ENCODE peak calls at places on chromosome 1, in nine cellular contexts. M, W, U, P, F, N, E, C and S are unnamed samples.

GRCh38 chr1:216898801-216899200 is 175.6 kb upstream of the ESRRG start:
- DNase-seq in M (no peak), W (no peak), U (no peak), P (no peak), F (no peak), N (no peak), E (no peak), C (no peak), S (no peak)

GRCh38 chr1:219296916-219297315 is 123.2 kb downstream of the LYPLAL1 start:
- DNase-seq in M (no peak), W (no peak), U (no peak), P (no peak), F (no peak), N (no peak), E (no peak), C (no peak), S (no peak)

GRCh38 chr1:191888996-191889622 is 269.2 kb upstream of the RGS18 start:
- DNase-seq in M (no peak), W (peak; percentile 76), U (no peak), P (no peak), F (no peak), N (no peak), E (no peak), C (no peak), S (peak; percentile 68)

GRCh38 chr1:112971006-112971405 is 15.0 kb upstream of the SLC16A1 start:
- DNase-seq in M (no peak), W (no peak), U (no peak), P (no peak), F (no peak), N (no peak), E (no peak), C (no peak), S (no peak)

GRCh38 chr1:3768811-3769390 is 3.6 kb upstream of the SMIM1 start:
- DNase-seq in M (no peak), W (no peak), U (no peak), P (no peak), F (no peak), N (no peak), E (no peak), C (no peak), S (no peak)

GRCh38 chr1:228809621-228810313 is 74.5 kb downstream of the RHOU start:
- DNase-seq in M (no peak), W (no peak), U (no peak), P (no peak), F (no peak), N (no peak), E (no peak), C (no peak), S (no peak)

GRCh38 chr1:212447478-212447877 is 14.8 kb downstream of the NENF start:
- DNase-seq in M (no peak), W (no peak), U (no peak), P (no peak), F (no peak), N (no peak), E (no peak), C (no peak), S (no peak)

GRCh38 chr1:185463433-185463832 is 146.4 kb upstream of the IVNS1ABP start:
- DNase-seq in M (no peak), W (no peak), U (no peak), P (no peak), F (no peak), N (no peak), E (no peak), C (no peak), S (peak; percentile 40)

GRCh38 chr1:94024109-94024792 is 96.7 kb downstream of the ABCA4 start:
- DNase-seq in M (no peak), W (peak; percentile 94), U (no peak), P (no peak), F (no peak), N (no peak), E (no peak), C (no peak), S (no peak)

GRCh38 chr1:116125761-116126160 is 14.6 kb downstream of the MAB21L3 start:
- DNase-seq in M (no peak), W (no peak), U (no peak), P (no peak), F (no peak), N (no peak), E (no peak), C (no peak), S (no peak)

GRCh38 chr1:237890416-237890815 is 306 bp downstream of the ZP4 start:
- DNase-seq in M (no peak), W (no peak), U (no peak), P (no peak), F (no peak), N (no peak), E (no peak), C (no peak), S (no peak)

GRCh38 chr1:34885405-34886247 is 26.1 kb upstream of the SMIM12 start:
- DNase-seq in M (peak; percentile 52), W (peak; percentile 51), U (no peak), P (peak; percentile 40), F (no peak), N (no peak), E (no peak), C (peak; percentile 38), S (no peak)

GRCh38 chr1:57158660-57159059 is 192.8 kb upstream of the C8B start:
- DNase-seq in M (no peak), W (no peak), U (no peak), P (no peak), F (no peak), N (no peak), E (no peak), C (no peak), S (no peak)

GRCh38 chr1:155127672-155128468 is at the start of gene EFNA1:
- DNase-seq in M (peak; percentile 11), W (peak; percentile 47), U (no peak), P (peak; percentile 29), F (no peak), N (no peak), E (peak; percentile 67), C (no peak), S (peak; percentile 82)

GRCh38 chr1:223811634-223812101 is 34.1 kb downstream of the TP53BP2 start:
- DNase-seq in M (peak; percentile 39), W (peak; percentile 78), U (no peak), P (no peak), F (no peak), N (no peak), E (no peak), C (peak; percentile 19), S (peak; percentile 47)

GRCh38 chr1:33364578-33364945 is 43.7 kb upstream of the A3GALT2 start:
- DNase-seq in M (no peak), W (no peak), U (no peak), P (no peak), F (no peak), N (no peak), E (no peak), C (no peak), S (peak; percentile 94)

GRCh38 chr1:31318146-31318545 is 21.3 kb downstream of the ZCCHC17 start:
- DNase-seq in M (no peak), W (no peak), U (no peak), P (no peak), F (no peak), N (no peak), E (no peak), C (no peak), S (no peak)

GRCh38 chr1:17834561-17835100 is 79.5 kb downstream of the ACTL8 start:
- DNase-seq in M (no peak), W (no peak), U (no peak), P (no peak), F (no peak), N (no peak), E (no peak), C (no peak), S (no peak)

GRCh38 chr1:57889686-57890360 is 466.0 kb upstream of the DAB1 start:
- DNase-seq in M (no peak), W (no peak), U (no peak), P (no peak), F (peak; percentile 18), N (no peak), E (no peak), C (no peak), S (no peak)

GRCh38 chr1:180248731-180249681 is 18.9 kb downstream of the LHX4 start:
- DNase-seq in M (peak; percentile 21), W (peak; percentile 29), U (no peak), P (no peak), F (no peak), N (no peak), E (no peak), C (no peak), S (peak; percentile 82)

GRCh38 chr1:162987866-162988265 is 81.3 kb upstream of the RGS4 start:
- DNase-seq in M (no peak), W (no peak), U (no peak), P (no peak), F (no peak), N (no peak), E (no peak), C (peak; percentile 76), S (peak; percentile 45)

GRCh38 chr1:9651565-9652378 is at the start of gene PIK3CD:
- DNase-seq in M (peak; percentile 53), W (no peak), U (no peak), P (no peak), F (no peak), N (peak; percentile 4), E (peak; percentile 67), C (peak; percentile 34), S (peak; percentile 28)

GRCh38 chr1:24351918-24352637 is 32.9 kb downstream of the GRHL3 start:
- DNase-seq in M (peak; percentile 74), W (peak; percentile 21), U (no peak), P (peak; percentile 10), F (peak; percentile 34), N (no peak), E (peak; percentile 63), C (no peak), S (no peak)

GRCh38 chr1:30321996-30322858 is 401.2 kb downstream of the MATN1 start:
- DNase-seq in M (no peak), W (no peak), U (no peak), P (no peak), F (no peak), N (no peak), E (no peak), C (no peak), S (no peak)

GRCh38 chr1:177948336-177948972 is 21.4 kb downstream of the SEC16B start:
- DNase-seq in M (peak; percentile 57), W (peak; percentile 40), U (no peak), P (no peak), F (no peak), N (no peak), E (peak; percentile 64), C (peak; percentile 69), S (peak; percentile 69)

GRCh38 chr1:177256153-177256814 is 85.5 kb downstream of the BRINP2 start:
- DNase-seq in M (no peak), W (peak; percentile 45), U (peak; percentile 42), P (no peak), F (peak; percentile 97), N (no peak), E (peak; percentile 44), C (peak; percentile 76), S (peak; percentile 34)

GRCh38 chr1:232574867-232575523 is 54.9 kb downstream of the SIPA1L2 start:
- DNase-seq in M (no peak), W (no peak), U (peak; percentile 30), P (no peak), F (no peak), N (no peak), E (no peak), C (no peak), S (peak; percentile 58)

GRCh38 chr1:6330410-6330827 is 63.1 kb downstream of the ACOT7 start:
- DNase-seq in M (no peak), W (no peak), U (peak; percentile 49), P (no peak), F (peak; percentile 52), N (no peak), E (no peak), C (no peak), S (no peak)

GRCh38 chr1:84506729-84507453 is 510 bp upstream of the GNG5 start:
- DNase-seq in M (peak; percentile 51), W (no peak), U (no peak), P (no peak), F (no peak), N (no peak), E (no peak), C (no peak), S (no peak)

GRCh38 chr1:109687641-109688499 is at the start of gene GSTM1:
- DNase-seq in M (no peak), W (peak; percentile 80), U (no peak), P (no peak), F (peak; percentile 22), N (no peak), E (no peak), C (no peak), S (no peak)

GRCh38 chr1:61781151-61781550 is 38.9 kb downstream of the PATJ start:
- DNase-seq in M (no peak), W (peak; percentile 11), U (no peak), P (no peak), F (no peak), N (no peak), E (no peak), C (no peak), S (no peak)